ENCODE peak calls at places on chromosomes 13 and 19, in four cellular contexts. R, T, O and A are unnamed samples.

GRCh38 chr13:110443633-110444225 is 117.8 kb downstream of the RAB20 start:
- DNase-seq in R (no peak), O (no peak), T (no peak), A (no peak)

GRCh38 chr19:11453468-11454341 is 18.3 kb downstream of the PRKCSH start:
- DNase-seq in O (no peak), T (peak), R (no peak), A (no peak)

GRCh38 chr13:78602561-78603239 is 652 bp downstream of the POU4F1 start:
- DNase-seq in O (no peak), T (peak), R (no peak), A (no peak)

GRCh38 chr13:37889102-37889501 is 19.5 kb upstream of the TRPC4 start:
- DNase-seq in T (no peak), R (no peak), O (no peak), A (no peak)

GRCh38 chr13:83881917-83882625 is at the start of gene SLITRK1:
- DNase-seq in T (peak), R (no peak), O (peak), A (peak)

GRCh38 chr19:33394723-33395560 is 21.4 kb downstream of the CEBPG start:
- DNase-seq in R (no peak), O (no peak), T (no peak), A (peak)

GRCh38 chr13:46207828-46208227 is 3.9 kb upstream of the LRRC63 start:
- DNase-seq in R (no peak), T (no peak), O (no peak), A (no peak)

GRCh38 chr19:54521022-54521859 is 18.6 kb downstream of the LAIR2 start:
- DNase-seq in T (peak), O (no peak), R (no peak), A (no peak)

GRCh38 chr13:37501187-37501586 is 97.4 kb downstream of the POSTN start:
- DNase-seq in O (no peak), T (no peak), R (no peak), A (no peak)

GRCh38 chr13:74710006-74710405 is 575.8 kb upstream of the KLF12 start:
- DNase-seq in O (no peak), T (no peak), R (no peak), A (no peak)

GRCh38 chr13:61727714-61728275 is 312.1 kb upstream of the PCDH20 start:
- DNase-seq in O (no peak), T (no peak), R (no peak), A (no peak)

GRCh38 chr13:68009546-68009945 is 779.4 kb upstream of the PCDH9 start:
- DNase-seq in O (no peak), R (no peak), T (no peak), A (no peak)

GRCh38 chr13:44093607-44094583 is 214.2 kb downstream of the LACC1 start:
- DNase-seq in O (no peak), R (no peak), T (no peak), A (no peak)

GRCh38 chr19:6041071-6041470 is 63.1 kb upstream of the RANBP3 start:
- DNase-seq in R (no peak), O (no peak), T (no peak), A (no peak)

GRCh38 chr13:110455941-110456340 is 105.6 kb downstream of the RAB20 start:
- DNase-seq in O (peak), R (peak), T (peak), A (peak)

GRCh38 chr19:1076951-1077350 is 10.0 kb downstream of the ARHGAP45 start:
- DNase-seq in R (peak), O (no peak), T (peak), A (no peak)

GRCh38 chr13:113145911-113146598 is 12.4 kb upstream of the PROZ start:
- DNase-seq in R (no peak), O (no peak), T (no peak), A (no peak)

GRCh38 chr13:19596960-19597361 is 35.6 kb upstream of the TPTE2 start:
- DNase-seq in T (no peak), O (no peak), R (no peak), A (no peak)